ENCODE peak calls at places on chromosomes 3 and 15, in eight cellular contexts. G is upper lobe of left lung, O is K562, J is HepG2, L is Panc1, V is GM12878, K is HCT116, X is GM23338. Y is an unnamed sample.

GRCh38 chr3:53242155-53242554 is 13.7 kb downstream of the TKT start:
- ATAC-seq in G (peak), O (no peak), J (no peak), L (no peak), V (no peak), K (no peak), X (no peak), Y (no peak)

GRCh38 chr3:191958980-191959671 is 498.2 kb downstream of the PYDC2 start:
- ATAC-seq in G (no peak), O (no peak), J (no peak), L (no peak), V (peak), K (no peak), X (peak), Y (no peak)

GRCh38 chr3:172542999-172543398 is 19.8 kb upstream of the TNFSF10 start:
- ATAC-seq in G (no peak), O (no peak), J (no peak), L (peak), V (no peak), K (no peak), X (no peak), Y (no peak)

GRCh38 chr15:85443046-85443445 is 62.6 kb downstream of the AKAP13 start:
- ATAC-seq in G (no peak), O (no peak), J (no peak), L (no peak), V (peak), K (no peak), X (no peak), Y (no peak)

GRCh38 chr15:69713726-69714559 is 261.3 kb downstream of the RPLP1 start:
- ATAC-seq in G (no peak), O (no peak), J (no peak), L (no peak), V (peak), K (no peak), X (no peak), Y (no peak)

GRCh38 chr15:51830279-51830806 is 890 bp downstream of the TMOD3 start:
- ATAC-seq in G (peak), O (no peak), J (peak), L (no peak), V (peak), K (no peak), X (no peak), Y (no peak)

GRCh38 chr15:41511331-41512077 is 2.1 kb downstream of the LTK start:
- ATAC-seq in G (no peak), O (no peak), J (no peak), L (no peak), V (peak), K (no peak), X (peak), Y (no peak)

GRCh38 chr3:141249041-141249440 is 17.4 kb downstream of the PXYLP1 start:
- ATAC-seq in G (no peak), O (no peak), J (no peak), L (no peak), V (no peak), K (no peak), X (no peak), Y (no peak)

GRCh38 chr3:81003008-81003407 is 758.4 kb downstream of the GBE1 start:
- ATAC-seq in G (no peak), O (no peak), J (no peak), L (no peak), V (no peak), K (no peak), X (no peak), Y (no peak)

GRCh38 chr3:153038367-153038766 is 123.7 kb upstream of the RAP2B start:
- ATAC-seq in G (no peak), O (no peak), J (no peak), L (no peak), V (peak), K (no peak), X (no peak), Y (no peak)

GRCh38 chr3:191790934-191791333 is 330.0 kb downstream of the PYDC2 start:
- ATAC-seq in G (no peak), O (no peak), J (no peak), L (no peak), V (no peak), K (no peak), X (no peak), Y (no peak)

GRCh38 chr3:124851136-124851535 is 36.0 kb downstream of the ITGB5 start:
- ATAC-seq in G (no peak), O (no peak), J (no peak), L (no peak), V (no peak), K (no peak), X (no peak), Y (no peak)

GRCh38 chr15:44729394-44729913 is 6.9 kb upstream of the TRIM69 start:
- ATAC-seq in G (peak), O (peak), J (peak), L (peak), V (peak), K (no peak), X (peak), Y (peak)

GRCh38 chr3:143585720-143586456 is 262.4 kb downstream of the SLC9A9 start:
- ATAC-seq in G (peak), O (no peak), J (no peak), L (no peak), V (peak), K (no peak), X (no peak), Y (peak)

GRCh38 chr3:181134873-181135272 is 145.3 kb upstream of the DNAJC19 start:
- ATAC-seq in G (no peak), O (no peak), J (no peak), L (no peak), V (no peak), K (no peak), X (no peak), Y (no peak)

GRCh38 chr3:165729756-165730155 is 107.5 kb downstream of the BCHE start:
- ATAC-seq in G (no peak), O (no peak), J (no peak), L (no peak), V (peak), K (no peak), X (no peak), Y (no peak)

GRCh38 chr15:58440181-58440910 is 8.6 kb downstream of the LIPC start:
- ATAC-seq in G (peak), O (peak), J (peak), L (peak), V (no peak), K (peak), X (no peak), Y (peak)

GRCh38 chr3:12479919-12480425 is 4.3 kb upstream of the TSEN2 start:
- ATAC-seq in G (peak), O (peak), J (peak), L (peak), V (peak), K (peak), X (peak), Y (no peak)

GRCh38 chr3:177615015-177615414 is 417.7 kb upstream of the TBL1XR1 start:
- ATAC-seq in G (peak), O (peak), J (peak), L (no peak), V (no peak), K (no peak), X (no peak), Y (peak)

GRCh38 chr15:63797901-63798300 is 35.8 kb downstream of the HERC1 start:
- ATAC-seq in G (no peak), O (no peak), J (no peak), L (no peak), V (no peak), K (no peak), X (no peak), Y (no peak)

GRCh38 chr3:32954506-32954905 is 3.1 kb downstream of the CCR4 start:
- ATAC-seq in G (no peak), O (no peak), J (no peak), L (no peak), V (no peak), K (no peak), X (no peak), Y (no peak)

GRCh38 chr3:63056932-63057331 is 181.7 kb upstream of the CADPS start:
- ATAC-seq in G (no peak), O (no peak), J (no peak), L (no peak), V (no peak), K (no peak), X (no peak), Y (no peak)

GRCh38 chr3:172065534-172065933 is 26.2 kb downstream of the FNDC3B start:
- ATAC-seq in G (peak), O (peak), J (no peak), L (no peak), V (no peak), K (no peak), X (no peak), Y (no peak)

GRCh38 chr3:129608087-129608935 is 1.8 kb upstream of the PLXND1 start:
- ATAC-seq in G (no peak), O (peak), J (no peak), L (no peak), V (peak), K (peak), X (peak), Y (no peak)

GRCh38 chr15:96341465-96342142 is 11.1 kb downstream of the NR2F2 start:
- ATAC-seq in G (peak), O (no peak), J (no peak), L (no peak), V (peak), K (no peak), X (peak), Y (no peak)

GRCh38 chr3:186418601-186419238 is 56.7 kb upstream of the DGKG start:
- ATAC-seq in G (no peak), O (peak), J (no peak), L (no peak), V (no peak), K (no peak), X (peak), Y (no peak)

GRCh38 chr3:194084284-194084683 is 51.7 kb upstream of the HES1 start:
- ATAC-seq in G (no peak), O (peak), J (no peak), L (no peak), V (peak), K (no peak), X (no peak), Y (no peak)

GRCh38 chr15:75454471-75455418 is 3.3 kb upstream of the SIN3A start:
- ATAC-seq in G (peak), O (no peak), J (no peak), L (peak), V (no peak), K (no peak), X (no peak), Y (no peak)

GRCh38 chr15:95409924-95410323 is 920.6 kb upstream of the NR2F2 start:
- ATAC-seq in G (no peak), O (no peak), J (no peak), L (no peak), V (peak), K (no peak), X (no peak), Y (no peak)

GRCh38 chr3:11582123-11582968 is 61.4 kb downstream of the VGLL4 start:
- ATAC-seq in G (peak), O (no peak), J (no peak), L (peak), V (peak), K (no peak), X (peak), Y (peak)

GRCh38 chr3:141452045-141452444 is 34.8 kb upstream of the RASA2 start:
- ATAC-seq in G (peak), O (peak), J (peak), L (peak), V (peak), K (peak), X (peak), Y (peak)

GRCh38 chr15:69068157-69068556 is 53.7 kb downstream of the NOX5 start:
- ATAC-seq in G (no peak), O (no peak), J (no peak), L (no peak), V (no peak), K (no peak), X (no peak), Y (no peak)

GRCh38 chr3:48700750-48701405 is 15.2 kb upstream of the NCKIPSD start:
- ATAC-seq in G (no peak), O (no peak), J (no peak), L (no peak), V (no peak), K (no peak), X (no peak), Y (no peak)

GRCh38 chr3:44643024-44643423 is 5.5 kb upstream of the ZNF35 start:
- ATAC-seq in G (no peak), O (no peak), J (no peak), L (no peak), V (no peak), K (no peak), X (no peak), Y (no peak)

GRCh38 chr3:16824085-16824696 is 60.6 kb upstream of the PLCL2 start:
- ATAC-seq in G (no peak), O (no peak), J (no peak), L (no peak), V (peak), K (no peak), X (no peak), Y (no peak)

DNA sequence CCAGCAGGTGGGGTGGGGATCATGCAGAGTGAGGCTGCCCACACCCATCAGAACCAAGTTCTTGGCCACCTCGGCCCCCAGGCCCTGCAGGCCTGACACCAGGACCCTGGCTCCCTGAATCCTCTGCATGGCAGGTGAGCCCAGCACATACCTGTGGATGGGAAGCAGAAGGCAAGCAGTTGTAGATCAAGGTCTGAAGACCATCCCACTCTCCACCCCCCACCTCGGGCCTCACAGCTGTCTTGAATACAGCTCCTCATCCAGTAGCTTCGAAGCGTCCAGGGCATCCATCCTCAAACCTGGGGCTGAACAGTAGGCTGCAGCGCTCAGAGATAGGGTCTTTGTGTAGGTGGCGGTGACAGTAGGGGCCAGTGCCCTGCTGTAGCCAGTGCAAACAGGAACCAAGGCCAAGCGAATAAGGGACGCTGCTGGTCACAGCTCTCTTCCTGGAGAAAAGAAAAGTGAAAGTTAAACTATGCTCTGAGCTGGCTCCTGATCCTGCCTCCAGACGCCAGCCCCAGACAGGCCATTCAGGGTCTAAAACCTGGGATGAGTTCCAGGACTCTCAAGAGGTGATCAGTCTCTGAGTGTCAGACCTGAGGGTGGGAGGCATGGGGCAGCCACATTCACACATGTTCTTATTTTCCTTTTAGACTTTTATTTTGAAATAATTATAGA is at the start of gene UBA7:
- ATAC-seq in G (peak), O (peak), J (peak), L (peak), V (peak), K (no peak), X (no peak), Y (peak)
- TF ChIP-seq POLR2AphosphoS5 in G (peak), O (no peak), J (peak), L (no peak), V (peak), K (no peak), X (no peak), Y (peak)

DNA sequence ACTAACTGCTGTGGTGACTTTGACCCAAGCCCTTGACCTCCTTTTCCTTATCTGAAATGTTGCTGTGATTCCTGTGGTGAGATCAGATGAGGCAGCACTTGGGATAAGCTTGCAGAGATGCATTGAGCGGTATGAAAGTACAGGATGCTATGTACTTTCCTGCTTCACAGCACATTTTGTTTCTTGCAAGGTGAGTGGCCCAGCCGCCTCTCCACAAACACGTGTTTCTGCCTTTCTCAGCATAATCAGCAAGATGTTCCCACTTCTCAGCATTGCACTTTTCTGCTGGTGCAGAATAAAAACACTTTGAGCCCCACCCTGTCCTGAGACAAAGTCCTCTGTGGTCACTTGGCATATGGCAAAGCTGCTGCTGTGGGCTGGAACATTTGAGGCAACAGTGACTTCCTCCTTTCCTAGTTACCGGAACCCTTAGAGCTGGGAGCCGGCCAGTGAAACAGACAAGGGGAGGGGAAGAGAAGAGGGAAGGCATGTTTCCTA is 4.9 kb downstream of the NUDT16 start:
- ATAC-seq in G (peak), O (no peak), J (no peak), L (no peak), V (no peak), K (no peak), X (no peak), Y (peak)
- H3K27ac ChIP-seq in G (peak), O (no peak), J (no peak), L (no peak), V (no peak), K (no peak), X (no peak), Y (peak)

GRCh38 chr15:34514251-34514760 is 69.1 kb downstream of the GOLGA8B start:
- ATAC-seq in G (peak), O (peak), J (peak), L (peak), V (peak), K (no peak), X (peak), Y (peak)
- TF ChIP-seq POLR2AphosphoS5 in G (no peak), O (no peak), J (no peak), L (no peak), V (no peak), K (no peak), X (no peak), Y (peak)

GRCh38 chr3:101852983-101853382 is 3.7 kb downstream of the NFKBIZ start:
- ATAC-seq in G (no peak), O (no peak), J (no peak), L (no peak), V (no peak), K (no peak), X (no peak), Y (no peak)
- H3K27ac ChIP-seq in G (peak), O (no peak), J (no peak), L (no peak), V (no peak), K (no peak), X (peak), Y (peak)